ENCODE peak calls at places on chromosomes 12 and 14, in five cellular contexts. M is RPMI7951; T is NT2/D1; P is activated naive CD4-positive, alpha-beta T cell treated with anti-CD3 and anti-CD28 coated beads, Interleukin-2, amount 10 ng/mL, durations not matched to agents 7 days and 5 days; Z is cardiac fibroblast. C is an unnamed sample.

GRCh38 chr12:118136559-118137003 is 657 bp downstream of the PEBP1 start:
- DNase-seq in M (peak), P (peak), T (no peak), Z (peak), C (no peak)

GRCh38 chr14:27672047-27672446 is 1074.2 kb upstream of the NOVA1 start:
- DNase-seq in T (no peak), P (no peak), Z (no peak), M (peak), C (no peak)

GRCh38 chr14:64955297-64955696 is 12.8 kb upstream of the GPX2 start:
- DNase-seq in M (no peak), T (no peak), P (no peak), Z (no peak), C (no peak)

GRCh38 chr14:20855652-20856291 is 35.4 kb upstream of the RNASE3 start:
- DNase-seq in P (peak), M (peak), Z (peak), T (peak), C (peak)

GRCh38 chr12:32698285-32698684 is 19.2 kb downstream of the DNM1L start:
- DNase-seq in P (no peak), M (no peak), T (no peak), Z (no peak), C (no peak)

GRCh38 chr14:59274991-59275391 is 86.5 kb downstream of the DAAM1 start:
- DNase-seq in M (no peak), T (no peak), P (no peak), Z (peak), C (no peak)

GRCh38 chr12:88339966-88340365 is 197.9 kb downstream of the TMTC3 start:
- DNase-seq in Z (no peak), P (no peak), M (peak), T (no peak), C (peak)

GRCh38 chr14:71403673-71404072 is 496.4 kb downstream of the PCNX1 start:
- DNase-seq in M (peak), Z (peak), P (peak), T (no peak), C (no peak)

GRCh38 chr12:18352312-18352711 is 91.0 kb downstream of the PIK3C2G start:
- DNase-seq in P (no peak), M (no peak), T (no peak), Z (no peak), C (no peak)

C was measured in skeletal muscle cell.